ENCODE peak calls at places on chromosomes 12 and 14, in ten cellular contexts. V, Q, M, D, U, H, J, C, I and O are unnamed samples.

GRCh38 chr14:28577711-28578131 is 188.9 kb upstream of the FOXG1 start:
- DNase-seq in V (no peak), Q (no peak), M (no peak), D (no peak), U (no peak), H (no peak), J (no peak), C (no peak), I (no peak), O (no peak)

GRCh38 chr12:132433641-132434395 is 56.1 kb upstream of the FBRSL1 start:
- DNase-seq in V (no peak), Q (no peak), M (no peak), D (no peak), U (no peak), H (peak), J (no peak), C (peak), I (no peak), O (no peak)

GRCh38 chr14:32611752-32612151 is 282.7 kb downstream of the AKAP6 start:
- DNase-seq in V (no peak), Q (no peak), M (no peak), D (no peak), U (no peak), H (no peak), J (no peak), C (no peak), I (no peak), O (no peak)

GRCh38 chr12:8912910-8913309 is 1.4 kb upstream of the PHC1 start:
- DNase-seq in V (peak), Q (no peak), M (no peak), D (peak), U (no peak), H (no peak), J (no peak), C (no peak), I (no peak), O (no peak)

GRCh38 chr12:122001379-122002209 is 20.1 kb upstream of the BCL7A start:
- DNase-seq in V (no peak), Q (no peak), M (no peak), D (peak), U (no peak), H (no peak), J (no peak), C (no peak), I (no peak), O (no peak)

GRCh38 chr14:90204516-90204915 is 51.8 kb upstream of the PSMC1 start:
- DNase-seq in V (no peak), Q (no peak), M (no peak), D (no peak), U (no peak), H (no peak), J (no peak), C (no peak), I (no peak), O (no peak)

GRCh38 chr12:57606821-57607220 is 2.2 kb downstream of the DTX3 start:
- DNase-seq in V (no peak), Q (no peak), M (no peak), D (no peak), U (no peak), H (no peak), J (no peak), C (no peak), I (no peak), O (no peak)

GRCh38 chr14:89013098-89013504 is 188.7 kb downstream of the TTC8 start:
- DNase-seq in V (peak), Q (peak), M (no peak), D (no peak), U (no peak), H (no peak), J (no peak), C (no peak), I (no peak), O (peak)

GRCh38 chr12:52634266-52635056 is 16.1 kb upstream of the KRT73 start:
- DNase-seq in V (no peak), Q (no peak), M (peak), D (peak), U (no peak), H (no peak), J (no peak), C (peak), I (no peak), O (peak)

GRCh38 chr12:113473942-113474341 is 2.3 kb upstream of the LHX5 start:
- DNase-seq in V (no peak), Q (no peak), M (no peak), D (no peak), U (no peak), H (no peak), J (no peak), C (no peak), I (no peak), O (no peak)

GRCh38 chr12:109840349-109841073 is 7.3 kb upstream of the TRPV4 start:
- DNase-seq in V (peak), Q (peak), M (no peak), D (no peak), U (no peak), H (no peak), J (no peak), C (no peak), I (no peak), O (no peak)

GRCh38 chr12:75556306-75556899 is 45.0 kb upstream of the KRR1 start:
- DNase-seq in V (no peak), Q (no peak), M (no peak), D (no peak), U (no peak), H (no peak), J (no peak), C (no peak), I (no peak), O (no peak)

GRCh38 chr12:7431993-7432685 is 11.8 kb downstream of the CD163L1 start:
- DNase-seq in V (no peak), Q (no peak), M (no peak), D (no peak), U (no peak), H (no peak), J (no peak), C (no peak), I (no peak), O (no peak)

GRCh38 chr12:30694412-30694955 is 1.2 kb downstream of the IPO8 start:
- DNase-seq in V (no peak), Q (no peak), M (no peak), D (no peak), U (no peak), H (no peak), J (no peak), C (no peak), I (no peak), O (no peak)

GRCh38 chr14:88379706-88380343 is 5.6 kb upstream of the SPATA7 start:
- DNase-seq in V (no peak), Q (no peak), M (no peak), D (no peak), U (no peak), H (no peak), J (no peak), C (no peak), I (no peak), O (no peak)

GRCh38 chr12:71447691-71448660 is 8.4 kb downstream of the LGR5 start:
- DNase-seq in V (no peak), Q (no peak), M (no peak), D (no peak), U (no peak), H (no peak), J (no peak), C (no peak), I (no peak), O (no peak)

GRCh38 chr14:23137221-23138172 is 18.4 kb upstream of the CEBPE start:
- DNase-seq in V (no peak), Q (no peak), M (no peak), D (peak), U (no peak), H (no peak), J (no peak), C (no peak), I (no peak), O (no peak)

GRCh38 chr12:107912421-107913004 is 138.0 kb downstream of the ASCL4 start:
- DNase-seq in V (peak), Q (peak), M (peak), D (peak), U (no peak), H (peak), J (no peak), C (peak), I (no peak), O (peak)

GRCh38 chr12:103012884-103013283 is 55.4 kb downstream of the ASCL1 start:
- DNase-seq in V (no peak), Q (no peak), M (no peak), D (no peak), U (peak), H (no peak), J (no peak), C (no peak), I (no peak), O (no peak)

GRCh38 chr12:7344831-7345230 is 41.0 kb downstream of the ACSM4 start:
- DNase-seq in V (no peak), Q (no peak), M (no peak), D (no peak), U (no peak), H (no peak), J (no peak), C (no peak), I (no peak), O (no peak)

GRCh38 chr14:59510957-59511356 is 26.6 kb downstream of the JKAMP start:
- DNase-seq in V (no peak), Q (no peak), M (no peak), D (no peak), U (no peak), H (no peak), J (no peak), C (no peak), I (no peak), O (no peak)

GRCh38 chr12:11171953-11172675 is 1.1 kb downstream of the SMIM10L1 start:
- DNase-seq in V (peak), Q (no peak), M (no peak), D (no peak), U (no peak), H (no peak), J (no peak), C (no peak), I (no peak), O (no peak)

GRCh38 chr12:57031228-57031670 is 14.9 kb upstream of the TAC3 start:
- DNase-seq in V (no peak), Q (peak), M (no peak), D (peak), U (no peak), H (no peak), J (no peak), C (no peak), I (no peak), O (no peak)

GRCh38 chr14:106039400-106039799 is 513.0 kb downstream of the TMEM121 start:
- DNase-seq in V (no peak), Q (peak), M (no peak), D (no peak), U (no peak), H (peak), J (no peak), C (no peak), I (no peak), O (no peak)

GRCh38 chr14:106037380-106037779 is 511.0 kb downstream of the TMEM121 start:
- DNase-seq in V (no peak), Q (no peak), M (no peak), D (no peak), U (no peak), H (no peak), J (no peak), C (no peak), I (no peak), O (no peak)
- TF ChIP-seq CTCF in V (no peak), Q (no peak), M (no peak), D (no peak), U (no peak), H (no peak), J (no peak), C (no peak), I (no peak), O (no peak)

DNA sequence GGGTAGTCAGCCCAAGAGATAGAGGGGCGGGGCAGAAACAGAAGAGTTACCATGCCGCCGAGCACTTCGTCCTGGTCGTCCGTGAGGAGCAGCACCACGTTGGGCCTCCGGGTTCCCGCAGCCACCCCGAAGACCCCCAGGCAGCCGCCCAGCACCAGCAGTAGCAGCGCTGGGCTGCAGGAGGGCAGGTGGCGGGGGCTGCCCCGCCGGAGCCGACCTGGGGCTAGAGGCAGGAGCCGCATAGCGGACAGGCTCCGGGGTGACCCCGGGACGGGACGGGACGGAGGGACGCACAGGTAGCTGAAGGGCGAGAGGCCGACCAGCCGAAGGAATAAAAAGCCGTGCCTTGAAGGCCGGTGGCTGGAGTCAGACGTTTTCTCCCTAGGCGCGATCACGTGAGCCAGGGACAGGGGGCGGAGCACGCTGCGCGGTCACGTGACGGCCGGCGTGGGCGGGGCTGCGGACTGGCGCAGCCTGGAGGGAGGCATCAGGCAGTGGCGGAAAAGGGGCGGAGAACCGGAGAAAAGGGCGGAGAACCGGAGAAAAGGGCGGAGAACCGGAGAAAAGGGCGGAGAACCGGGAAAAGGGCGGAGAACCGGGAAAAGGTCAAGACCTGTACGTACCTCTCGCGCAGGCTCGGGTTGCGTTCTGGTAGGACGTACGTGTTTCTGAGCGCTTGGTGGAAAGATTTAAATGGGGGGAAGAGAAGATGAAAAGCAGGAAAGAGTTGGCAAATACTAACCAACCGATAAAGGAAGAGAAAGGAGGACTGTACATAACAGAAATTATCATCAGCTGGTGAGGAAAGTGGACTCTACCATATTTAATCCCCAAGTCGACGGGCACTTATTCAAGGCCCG is at the start of gene GNS:
- DNase-seq in V (peak), Q (peak), M (peak), D (peak), U (peak), H (peak), J (peak), C (peak), I (peak), O (peak)
- TF ChIP-seq POLR2A in V (peak), Q (no peak), M (peak), D (peak), U (no peak), H (peak), J (peak), C (peak), I (peak), O (peak)

GRCh38 chr14:75081835-75082234 is 12.4 kb downstream of the ZC2HC1C start:
- DNase-seq in V (no peak), Q (no peak), M (no peak), D (no peak), U (no peak), H (no peak), J (no peak), C (no peak), I (no peak), O (no peak)

GRCh38 chr14:75088153-75088552 is 18.7 kb downstream of the ZC2HC1C start:
- DNase-seq in V (no peak), Q (no peak), M (no peak), D (no peak), U (no peak), H (no peak), J (no peak), C (no peak), I (no peak), O (no peak)

GRCh38 chr14:75088566-75089373 is 19.3 kb downstream of the ZC2HC1C start:
- DNase-seq in V (peak), Q (peak), M (no peak), D (peak), U (no peak), H (peak), J (no peak), C (no peak), I (no peak), O (peak)

GRCh38 chr14:75083271-75083670 is 13.8 kb downstream of the ZC2HC1C start:
- DNase-seq in V (no peak), Q (no peak), M (no peak), D (no peak), U (no peak), H (no peak), J (no peak), C (no peak), I (no peak), O (no peak)

DNA sequence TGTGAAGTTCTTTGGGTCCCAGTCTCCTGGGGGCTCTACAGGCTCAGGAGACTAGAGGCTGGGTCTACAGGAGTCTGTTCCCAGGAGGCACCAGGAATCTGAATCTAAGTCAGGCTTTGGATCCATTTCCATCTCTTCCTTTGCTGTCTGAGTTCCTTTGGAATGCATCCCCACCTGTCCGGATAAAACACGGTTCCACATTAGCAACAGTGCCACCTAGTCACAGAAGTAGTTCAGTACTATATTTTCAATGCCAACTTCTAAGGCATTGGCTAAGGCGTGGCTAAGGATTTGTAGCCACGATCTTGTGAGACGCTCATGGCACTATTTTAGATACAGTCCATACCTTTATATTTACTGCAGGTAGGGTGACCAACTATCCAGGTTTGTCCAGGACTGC is 15.1 kb downstream of the ZC2HC1C start:
- DNase-seq in V (no peak), Q (no peak), M (no peak), D (peak), U (no peak), H (no peak), J (no peak), C (no peak), I (no peak), O (no peak)
- TF ChIP-seq CTCF in V (peak), Q (peak), M (peak), D (peak), U (no peak), H (peak), J (no peak), C (peak), I (peak), O (no peak)

GRCh38 chr12:105426766-105427165 is 96.3 kb downstream of the C12orf75 start:
- DNase-seq in V (no peak), Q (no peak), M (no peak), D (no peak), U (no peak), H (no peak), J (no peak), C (no peak), I (no peak), O (no peak)
- TF ChIP-seq POLR2A in V (no peak), Q (no peak), M (no peak), D (no peak), U (no peak), H (no peak), J (no peak), C (no peak), I (no peak), O (no peak)

GRCh38 chr14:52926994-52927393 is 23.9 kb downstream of the FERMT2 start:
- DNase-seq in V (no peak), Q (no peak), M (no peak), D (no peak), U (no peak), H (no peak), J (no peak), C (no peak), I (no peak), O (no peak)

GRCh38 chr14:52919971-52920370 is 30.9 kb downstream of the FERMT2 start:
- DNase-seq in V (no peak), Q (no peak), M (no peak), D (no peak), U (no peak), H (no peak), J (no peak), C (no peak), I (no peak), O (no peak)

GRCh38 chr14:52922656-52923055 is 28.2 kb downstream of the FERMT2 start:
- DNase-seq in V (no peak), Q (no peak), M (no peak), D (no peak), U (no peak), H (no peak), J (no peak), C (no peak), I (no peak), O (no peak)

GRCh38 chr14:52922059-52922458 is 28.8 kb downstream of the FERMT2 start:
- DNase-seq in V (no peak), Q (no peak), M (no peak), D (no peak), U (no peak), H (no peak), J (no peak), C (no peak), I (no peak), O (no peak)

DNA sequence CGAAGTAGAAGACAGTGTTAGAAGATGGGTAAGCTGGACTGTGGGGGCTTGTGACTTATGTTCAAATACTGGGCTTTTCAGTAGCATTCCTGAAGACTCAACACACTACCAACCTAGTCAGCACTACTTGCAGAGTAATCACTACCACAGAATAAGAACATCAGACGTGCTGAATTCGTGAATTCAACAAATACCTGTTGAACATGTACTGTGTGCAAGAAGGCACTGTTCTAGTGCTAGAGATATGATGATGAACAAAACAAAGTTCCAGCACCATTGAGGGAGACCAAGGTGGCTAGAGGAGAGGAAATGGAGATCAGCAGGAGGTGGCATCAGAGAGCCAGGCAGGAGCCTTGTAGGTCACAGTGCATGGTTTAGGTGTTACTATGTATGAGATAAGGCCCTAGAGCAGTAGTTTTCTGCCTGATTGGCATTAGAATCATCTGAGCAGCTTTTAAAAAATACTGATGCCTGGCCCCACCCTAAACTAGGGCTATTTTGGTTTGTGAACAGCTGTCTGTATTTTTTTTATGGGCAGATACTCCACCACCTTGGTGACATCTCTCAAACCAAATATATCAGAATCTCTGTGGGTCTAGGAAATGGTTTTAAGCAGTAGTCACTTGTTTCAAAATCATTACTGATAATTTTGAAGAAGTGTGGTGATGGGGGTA is 26.8 kb downstream of the FERMT2 start:
- DNase-seq in V (no peak), Q (no peak), M (no peak), D (no peak), U (no peak), H (no peak), J (no peak), C (no peak), I (no peak), O (no peak)
- TF ChIP-seq CTCF in V (peak), Q (peak), M (peak), D (no peak), U (peak), H (no peak), J (no peak), C (peak), I (no peak), O (no peak)